ENCODE peak calls at places on chromosomes 13 and 19, in four cellular contexts. K is naive thymus-derived CD8-positive, alpha-beta T cell; H is WERI-Rb-1; M is MCF 10A. G is an unnamed sample.
A peak's percentile ranks its signal among the peaks of the same experiment; 100 is the strongest.

GRCh38 chr13:30045916-30046704 is 195.7 kb upstream of the UBL3 start:
- DNase-seq in K (no peak), H (no peak), M (peak; percentile 20), G (no peak)

GRCh38 chr13:23378009-23378632 is 55.4 kb downstream of the SACS start:
- DNase-seq in K (peak; percentile 27), H (no peak), M (peak; percentile 92), G (no peak)

GRCh38 chr19:7992575-7992974 is 12.9 kb downstream of the ELAVL1 start:
- DNase-seq in K (no peak), H (no peak), M (no peak), G (no peak)

GRCh38 chr19:55389386-55390317 is 3.9 kb downstream of the RPL28 start:
- DNase-seq in K (no peak), H (no peak), M (no peak), G (no peak)

GRCh38 chr13:33264620-33264978 is 21.0 kb downstream of the STARD13 start:
- DNase-seq in K (no peak), H (no peak), M (peak; percentile 85), G (no peak)

GRCh38 chr13:51620165-51620983 is 36.1 kb downstream of the WDFY2 start:
- DNase-seq in K (no peak), H (no peak), M (no peak), G (no peak)

GRCh38 chr19:3586124-3586626 is 897 bp downstream of the GIPC3 start:
- DNase-seq in K (peak; percentile 51), H (peak; percentile 55), M (no peak), G (no peak)

GRCh38 chr19:3073159-3073563 is 10.9 kb upstream of the TLE5 start:
- DNase-seq in K (no peak), H (peak; percentile 61), M (peak; percentile 54), G (no peak)

GRCh38 chr19:56162258-56162657 is 13.6 kb upstream of the GALP start:
- DNase-seq in K (no peak), H (no peak), M (no peak), G (no peak)

GRCh38 chr13:113920173-113920572 is 53.7 kb downstream of the C13orf46 start:
- DNase-seq in K (no peak), H (peak; percentile 80), M (no peak), G (no peak)

GRCh38 chr13:33349996-33350826 is 64.7 kb upstream of the STARD13 start:
- DNase-seq in K (no peak), H (no peak), M (no peak), G (peak; percentile 82)

GRCh38 chr13:105177265-105177900 is 1358.1 kb downstream of the EFNB2 start:
- DNase-seq in K (no peak), H (no peak), M (peak; percentile 5), G (no peak)

GRCh38 chr19:33784432-33784831 is 12.2 kb upstream of the KCTD15 start:
- DNase-seq in K (no peak), H (no peak), M (no peak), G (no peak)

GRCh38 chr19:12975221-12975756 is 5.9 kb downstream of the DAND5 start:
- DNase-seq in K (no peak), H (no peak), M (no peak), G (no peak)

GRCh38 chr13:46665630-46666482 is 112.9 kb downstream of the LRCH1 start:
- DNase-seq in K (no peak), H (no peak), M (no peak), G (no peak)

GRCh38 chr13:21638319-21639282 is 32.3 kb upstream of the FGF9 start:
- DNase-seq in K (no peak), H (no peak), M (peak; percentile 52), G (no peak)

GRCh38 chr13:102580552-102581169 is 16.1 kb upstream of the TPP2 start:
- DNase-seq in K (peak; percentile 28), H (no peak), M (peak; percentile 74), G (no peak)

GRCh38 chr19:7792286-7792685 is 29.2 kb downstream of the CLEC4M start:
- DNase-seq in K (no peak), H (no peak), M (no peak), G (no peak)

GRCh38 chr13:27219611-27220010 is 31.7 kb upstream of the RPL21 start:
- DNase-seq in K (no peak), H (no peak), M (no peak), G (no peak)

GRCh38 chr19:2986951-2987491 is 9.7 kb downstream of the TLE6 start:
- DNase-seq in K (no peak), H (peak; percentile 46), M (no peak), G (no peak)

GRCh38 chr13:102589291-102589822 is 7.4 kb upstream of the TPP2 start:
- DNase-seq in K (no peak), H (peak; percentile 95), M (no peak), G (no peak)

GRCh38 chr13:79374578-79374977 is 31.5 kb downstream of the RBM26 start:
- DNase-seq in K (no peak), H (no peak), M (no peak), G (no peak)

GRCh38 chr19:8577247-8577646 is at the start of gene MYO1F:
- DNase-seq in K (no peak), H (no peak), M (no peak), G (peak; percentile 82)